ENCODE peak calls at places on chromosomes 6 and 20, in four cellular contexts. One of them, this sample, is unnamed.

GRCh38 chr6:133983099-133983939 is 30.3 kb downstream of the TBPL1 start:
- DNase-seq in retinal pigment epithelial cell: no peak
- DNase-seq in mesothelial cell of epicardium: no peak
- DNase-seq in Peyer's patch: no peak
- DNase-seq in this sample: no peak

GRCh38 chr6:95576218-95576617 is 1.1 kb upstream of the MANEA start:
- DNase-seq in retinal pigment epithelial cell: no peak
- DNase-seq in mesothelial cell of epicardium: no peak
- DNase-seq in Peyer's patch: no peak
- DNase-seq in this sample: no peak

GRCh38 chr6:169062272-169062671 is 191.4 kb downstream of the THBS2 start:
- DNase-seq in Peyer's patch: no peak
- DNase-seq in retinal pigment epithelial cell: no peak
- DNase-seq in mesothelial cell of epicardium: no peak
- DNase-seq in this sample: no peak

GRCh38 chr20:59020938-59021551 is 1.8 kb downstream of the TUBB1 start:
- DNase-seq in Peyer's patch: no peak
- DNase-seq in retinal pigment epithelial cell: no peak
- DNase-seq in mesothelial cell of epicardium: no peak
- DNase-seq in this sample: no peak

GRCh38 chr20:61683721-61684120 is 382.0 kb downstream of the TAF4 start:
- DNase-seq in Peyer's patch: no peak
- DNase-seq in retinal pigment epithelial cell: no peak
- DNase-seq in mesothelial cell of epicardium: no peak
- DNase-seq in this sample: no peak

GRCh38 chr20:10761786-10762185 is 88.0 kb upstream of the JAG1 start:
- DNase-seq in retinal pigment epithelial cell: no peak
- DNase-seq in Peyer's patch: no peak
- DNase-seq in mesothelial cell of epicardium: no peak
- DNase-seq in this sample: no peak

GRCh38 chr20:42003380-42003779 is 385.2 kb upstream of the CHD6 start:
- DNase-seq in retinal pigment epithelial cell: no peak
- DNase-seq in mesothelial cell of epicardium: no peak
- DNase-seq in Peyer's patch: no peak
- DNase-seq in this sample: no peak

GRCh38 chr6:21791596-21791995 is 198.0 kb downstream of the SOX4 start:
- DNase-seq in retinal pigment epithelial cell: no peak
- DNase-seq in mesothelial cell of epicardium: no peak
- DNase-seq in Peyer's patch: no peak
- DNase-seq in this sample: no peak

GRCh38 chr6:27213544-27214125 is 33.9 kb upstream of the PRSS16 start:
- DNase-seq in mesothelial cell of epicardium: no peak
- DNase-seq in Peyer's patch: no peak
- DNase-seq in retinal pigment epithelial cell: no peak
- DNase-seq in this sample: no peak

GRCh38 chr6:168035098-168035660 is 37.7 kb downstream of the KIF25 start:
- DNase-seq in mesothelial cell of epicardium: peak
- DNase-seq in retinal pigment epithelial cell: peak
- DNase-seq in Peyer's patch: no peak
- DNase-seq in this sample: peak

GRCh38 chr6:25961619-25962367 is 809 bp upstream of the TRIM38 start:
- DNase-seq in mesothelial cell of epicardium: no peak
- DNase-seq in retinal pigment epithelial cell: no peak
- DNase-seq in Peyer's patch: no peak
- DNase-seq in this sample: no peak
- TF ChIP-seq CTCF in mesothelial cell of epicardium: no peak
- TF ChIP-seq CTCF in retinal pigment epithelial cell: peak
- TF ChIP-seq CTCF in Peyer's patch: no peak
- TF ChIP-seq CTCF in this sample: no peak

GRCh38 chr20:63058696-63059335 is 52.1 kb upstream of the BHLHE23 start:
- DNase-seq in mesothelial cell of epicardium: peak
- DNase-seq in retinal pigment epithelial cell: no peak
- DNase-seq in Peyer's patch: no peak
- DNase-seq in this sample: no peak

GRCh38 chr20:63057133-63058117 is 50.7 kb upstream of the BHLHE23 start:
- DNase-seq in mesothelial cell of epicardium: no peak
- DNase-seq in Peyer's patch: no peak
- DNase-seq in retinal pigment epithelial cell: no peak
- DNase-seq in this sample: no peak

GRCh38 chr20:63054695-63055240 is 48.0 kb upstream of the BHLHE23 start:
- DNase-seq in retinal pigment epithelial cell: no peak
- DNase-seq in mesothelial cell of epicardium: no peak
- DNase-seq in Peyer's patch: no peak
- DNase-seq in this sample: no peak

GRCh38 chr20:63055575-63056235 is 48.9 kb upstream of the BHLHE23 start:
- DNase-seq in mesothelial cell of epicardium: no peak
- DNase-seq in Peyer's patch: no peak
- DNase-seq in retinal pigment epithelial cell: no peak
- DNase-seq in this sample: no peak

DNA sequence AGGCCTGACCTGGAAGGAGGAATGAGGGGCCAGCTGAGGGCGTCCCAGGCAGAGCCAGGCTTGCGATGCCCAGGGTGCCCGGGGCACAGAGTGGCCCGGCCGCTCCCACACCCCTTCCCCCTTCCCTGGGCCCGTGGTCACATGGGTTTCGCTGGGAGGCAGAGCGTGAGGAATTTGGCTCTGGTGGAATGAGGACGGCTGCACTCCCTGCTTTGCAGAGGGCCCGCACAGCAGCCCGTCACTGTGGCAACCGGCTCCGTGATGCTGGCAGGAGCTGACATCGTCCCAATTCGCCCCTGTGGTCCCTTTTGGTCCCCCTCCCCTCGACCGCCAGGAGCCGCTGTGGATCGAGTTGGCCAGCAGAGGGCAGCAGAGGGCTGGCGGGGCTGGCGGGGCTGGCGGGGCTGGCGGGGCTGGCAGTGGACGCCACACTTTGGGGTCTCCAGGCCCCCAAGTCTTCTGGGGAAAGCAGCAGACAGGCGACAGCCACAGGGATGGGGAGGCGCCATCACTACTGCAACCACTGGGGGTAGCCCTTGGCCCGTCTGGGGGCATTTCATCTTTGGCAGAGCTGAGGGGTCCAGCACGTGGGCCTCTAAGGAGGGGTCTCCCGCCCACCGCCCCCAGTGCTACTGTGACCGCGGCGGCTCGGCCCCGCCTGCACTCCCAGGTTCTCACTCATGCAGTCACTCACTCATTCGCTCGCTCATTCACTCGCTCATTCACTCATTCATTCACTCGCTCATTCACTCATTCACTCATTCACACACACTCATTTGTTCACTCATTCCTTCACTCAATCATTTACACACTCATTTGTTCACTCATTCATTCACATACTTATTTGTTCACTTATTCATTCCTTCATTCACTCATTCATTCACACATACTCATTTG is 49.7 kb upstream of the BHLHE23 start:
- DNase-seq in Peyer's patch: no peak
- DNase-seq in retinal pigment epithelial cell: no peak
- DNase-seq in mesothelial cell of epicardium: peak
- DNase-seq in this sample: peak
- TF ChIP-seq CTCF in Peyer's patch: peak
- TF ChIP-seq CTCF in retinal pigment epithelial cell: peak
- TF ChIP-seq CTCF in mesothelial cell of epicardium: peak
- TF ChIP-seq CTCF in this sample: peak

GRCh38 chr20:32858873-32859372 is at the start of gene EFCAB8:
- DNase-seq in retinal pigment epithelial cell: no peak
- DNase-seq in Peyer's patch: no peak
- DNase-seq in mesothelial cell of epicardium: no peak
- DNase-seq in this sample: no peak
- TF ChIP-seq CTCF in retinal pigment epithelial cell: no peak
- TF ChIP-seq CTCF in Peyer's patch: no peak
- TF ChIP-seq CTCF in mesothelial cell of epicardium: no peak
- TF ChIP-seq CTCF in this sample: no peak

GRCh38 chr6:7391244-7391643 is 1.6 kb downstream of the RIOK1 start:
- DNase-seq in Peyer's patch: no peak
- DNase-seq in retinal pigment epithelial cell: no peak
- DNase-seq in mesothelial cell of epicardium: no peak
- DNase-seq in this sample: no peak

GRCh38 chr6:7390218-7390878 is 740 bp downstream of the RIOK1 start:
- DNase-seq in mesothelial cell of epicardium: no peak
- DNase-seq in Peyer's patch: peak
- DNase-seq in retinal pigment epithelial cell: no peak
- DNase-seq in this sample: no peak

GRCh38 chr6:7392402-7392801 is 2.8 kb downstream of the RIOK1 start:
- DNase-seq in retinal pigment epithelial cell: no peak
- DNase-seq in mesothelial cell of epicardium: no peak
- DNase-seq in Peyer's patch: no peak
- DNase-seq in this sample: no peak

GRCh38 chr6:7389162-7389450 is 436 bp downstream of the CAGE1 start:
- DNase-seq in mesothelial cell of epicardium: no peak
- DNase-seq in retinal pigment epithelial cell: no peak
- DNase-seq in Peyer's patch: no peak
- DNase-seq in this sample: peak

DNA sequence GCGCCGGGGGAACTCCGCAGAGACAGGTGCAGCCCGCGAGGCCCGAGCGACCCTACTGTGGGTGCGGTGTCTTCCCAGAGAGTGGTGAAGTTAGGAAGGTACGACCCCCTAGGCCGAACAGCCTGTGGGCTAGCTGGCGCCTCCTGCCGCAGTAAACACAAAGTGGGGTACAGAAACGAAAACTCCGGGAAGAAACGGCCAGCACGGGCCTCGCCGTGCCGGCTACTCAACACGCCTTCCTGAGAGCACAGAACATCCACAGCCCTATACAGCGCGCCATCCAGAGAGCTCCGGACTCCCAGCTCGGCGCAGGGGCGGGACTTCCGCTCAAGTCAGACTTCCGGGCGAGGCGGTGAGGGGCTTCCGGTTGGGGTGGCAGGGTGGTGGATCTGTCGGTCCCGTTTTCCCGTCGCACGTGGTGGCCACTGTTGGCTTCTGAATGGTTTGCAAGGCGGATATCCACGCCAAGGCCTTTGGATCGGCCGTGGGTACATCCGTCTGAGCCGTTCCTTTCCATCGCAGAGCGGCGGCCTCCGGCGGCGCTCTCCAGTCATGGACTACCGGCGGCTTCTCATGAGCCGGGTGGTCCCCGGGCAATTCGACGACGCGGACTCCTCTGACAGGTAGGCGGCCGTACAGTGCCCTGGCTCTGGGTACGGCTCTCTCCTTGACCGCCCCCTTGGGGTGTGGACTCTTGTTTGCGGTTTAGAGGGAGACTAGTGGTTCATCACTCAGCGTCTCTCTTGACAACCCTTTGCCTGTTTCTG is at the start of the genes CAGE1 and RIOK1:
- DNase-seq in Peyer's patch: peak
- DNase-seq in mesothelial cell of epicardium: peak
- DNase-seq in retinal pigment epithelial cell: peak
- DNase-seq in this sample: peak
- TF ChIP-seq CTCF in Peyer's patch: peak
- TF ChIP-seq CTCF in mesothelial cell of epicardium: no peak
- TF ChIP-seq CTCF in retinal pigment epithelial cell: peak
- TF ChIP-seq CTCF in this sample: no peak

GRCh38 chr20:53933232-53933846 is 137.1 kb downstream of the BCAS1 start:
- DNase-seq in Peyer's patch: no peak
- DNase-seq in mesothelial cell of epicardium: no peak
- DNase-seq in retinal pigment epithelial cell: no peak
- DNase-seq in this sample: no peak

GRCh38 chr20:53935353-53936084 is 134.9 kb downstream of the BCAS1 start:
- DNase-seq in Peyer's patch: no peak
- DNase-seq in retinal pigment epithelial cell: no peak
- DNase-seq in mesothelial cell of epicardium: no peak
- DNase-seq in this sample: no peak

GRCh38 chr20:53937330-53937729 is 133.1 kb downstream of the BCAS1 start:
- DNase-seq in retinal pigment epithelial cell: no peak
- DNase-seq in Peyer's patch: no peak
- DNase-seq in mesothelial cell of epicardium: no peak
- DNase-seq in this sample: no peak

GRCh38 chr20:53931597-53931996 is 138.8 kb downstream of the BCAS1 start:
- DNase-seq in retinal pigment epithelial cell: no peak
- DNase-seq in Peyer's patch: no peak
- DNase-seq in mesothelial cell of epicardium: no peak
- DNase-seq in this sample: no peak

GRCh38 chr20:53934421-53935352 is 135.7 kb downstream of the BCAS1 start:
- DNase-seq in retinal pigment epithelial cell: no peak
- DNase-seq in mesothelial cell of epicardium: no peak
- DNase-seq in Peyer's patch: peak
- DNase-seq in this sample: no peak
- TF ChIP-seq CTCF in retinal pigment epithelial cell: no peak
- TF ChIP-seq CTCF in mesothelial cell of epicardium: no peak
- TF ChIP-seq CTCF in Peyer's patch: no peak
- TF ChIP-seq CTCF in this sample: no peak